ENCODE peak calls at places on chromosomes 13 and 19, in nine cellular contexts. One of them, this sample, is unnamed.

GRCh38 chr13:91375119-91375729 is 23.2 kb upstream of the GPC5 start:
- DNase-seq in lower lobe of right lung: no peak
- DNase-seq in left ventricle myocardium inferior: no peak
- DNase-seq in heart right ventricle: no peak
- DNase-seq in neuronal stem cell: no peak
- DNase-seq in thoracic aorta: no peak
- DNase-seq in pancreas: no peak
- DNase-seq in tibial nerve: no peak
- DNase-seq in heart left ventricle: no peak
- DNase-seq in this sample: no peak

GRCh38 chr19:48330012-48330681 is 4.8 kb downstream of the EMP3 start:
- DNase-seq in heart left ventricle: peak; percentile 85
- DNase-seq in thoracic aorta: no peak
- DNase-seq in neuronal stem cell: peak; percentile 79
- DNase-seq in lower lobe of right lung: peak; percentile 87
- DNase-seq in left ventricle myocardium inferior: peak; percentile 71
- DNase-seq in tibial nerve: peak; percentile 32
- DNase-seq in pancreas: peak; percentile 85
- DNase-seq in heart right ventricle: peak; percentile 74
- DNase-seq in this sample: peak; percentile 95

GRCh38 chr19:18379803-18380747 is 5.9 kb upstream of the GDF15 start:
- DNase-seq in left ventricle myocardium inferior: peak; percentile 86
- DNase-seq in tibial nerve: peak; percentile 96
- DNase-seq in heart right ventricle: peak; percentile 76
- DNase-seq in heart left ventricle: peak; percentile 85
- DNase-seq in neuronal stem cell: no peak
- DNase-seq in lower lobe of right lung: peak; percentile 83
- DNase-seq in thoracic aorta: peak; percentile 86
- DNase-seq in pancreas: peak; percentile 95
- DNase-seq in this sample: no peak

GRCh38 chr19:17975032-17975431 is 8.1 kb downstream of the KCNN1 start:
- DNase-seq in pancreas: no peak
- DNase-seq in lower lobe of right lung: no peak
- DNase-seq in neuronal stem cell: no peak
- DNase-seq in left ventricle myocardium inferior: no peak
- DNase-seq in thoracic aorta: no peak
- DNase-seq in heart right ventricle: no peak
- DNase-seq in tibial nerve: no peak
- DNase-seq in heart left ventricle: no peak
- DNase-seq in this sample: no peak

GRCh38 chr19:49271080-49271753 is 53.8 kb downstream of the SLC6A16 start:
- DNase-seq in tibial nerve: no peak
- DNase-seq in thoracic aorta: no peak
- DNase-seq in pancreas: no peak
- DNase-seq in neuronal stem cell: no peak
- DNase-seq in lower lobe of right lung: no peak
- DNase-seq in left ventricle myocardium inferior: no peak
- DNase-seq in heart right ventricle: no peak
- DNase-seq in heart left ventricle: no peak
- DNase-seq in this sample: no peak

GRCh38 chr13:113666951-113667701 is at the start of gene GRK1:
- DNase-seq in left ventricle myocardium inferior: peak; percentile 8
- DNase-seq in pancreas: peak; percentile 9
- DNase-seq in heart right ventricle: no peak
- DNase-seq in lower lobe of right lung: peak; percentile 36
- DNase-seq in thoracic aorta: no peak
- DNase-seq in neuronal stem cell: no peak
- DNase-seq in heart left ventricle: no peak
- DNase-seq in tibial nerve: no peak
- DNase-seq in this sample: no peak

GRCh38 chr13:40677064-40677463 is 10.6 kb upstream of the FOXO1 start:
- DNase-seq in thoracic aorta: no peak
- DNase-seq in heart left ventricle: no peak
- DNase-seq in lower lobe of right lung: no peak
- DNase-seq in heart right ventricle: no peak
- DNase-seq in pancreas: no peak
- DNase-seq in left ventricle myocardium inferior: no peak
- DNase-seq in neuronal stem cell: no peak
- DNase-seq in tibial nerve: no peak
- DNase-seq in this sample: no peak

GRCh38 chr13:28140433-28141125 is 2.2 kb downstream of the PAN3 start:
- DNase-seq in neuronal stem cell: no peak
- DNase-seq in lower lobe of right lung: no peak
- DNase-seq in left ventricle myocardium inferior: no peak
- DNase-seq in thoracic aorta: no peak
- DNase-seq in heart right ventricle: no peak
- DNase-seq in heart left ventricle: no peak
- DNase-seq in tibial nerve: no peak
- DNase-seq in pancreas: no peak
- DNase-seq in this sample: no peak

GRCh38 chr19:30226464-30227070 is 145.6 kb upstream of the ZNF536 start:
- DNase-seq in heart right ventricle: no peak
- DNase-seq in pancreas: no peak
- DNase-seq in heart left ventricle: no peak
- DNase-seq in left ventricle myocardium inferior: no peak
- DNase-seq in lower lobe of right lung: no peak
- DNase-seq in tibial nerve: no peak
- DNase-seq in thoracic aorta: no peak
- DNase-seq in neuronal stem cell: no peak
- DNase-seq in this sample: peak; percentile 49

GRCh38 chr19:30225615-30226463 is 146.3 kb upstream of the ZNF536 start:
- DNase-seq in neuronal stem cell: no peak
- DNase-seq in heart right ventricle: no peak
- DNase-seq in left ventricle myocardium inferior: no peak
- DNase-seq in thoracic aorta: no peak
- DNase-seq in lower lobe of right lung: no peak
- DNase-seq in tibial nerve: no peak
- DNase-seq in pancreas: no peak
- DNase-seq in heart left ventricle: no peak
- DNase-seq in this sample: peak; percentile 57

GRCh38 chr19:30223866-30224688 is 148.1 kb upstream of the ZNF536 start:
- DNase-seq in pancreas: no peak
- DNase-seq in left ventricle myocardium inferior: no peak
- DNase-seq in heart right ventricle: no peak
- DNase-seq in heart left ventricle: no peak
- DNase-seq in thoracic aorta: no peak
- DNase-seq in tibial nerve: no peak
- DNase-seq in lower lobe of right lung: no peak
- DNase-seq in neuronal stem cell: no peak
- DNase-seq in this sample: peak; percentile 91

GRCh38 chr19:30222993-30223865 is 149.0 kb upstream of the ZNF536 start:
- DNase-seq in lower lobe of right lung: no peak
- DNase-seq in tibial nerve: no peak
- DNase-seq in left ventricle myocardium inferior: no peak
- DNase-seq in pancreas: no peak
- DNase-seq in heart left ventricle: no peak
- DNase-seq in heart right ventricle: no peak
- DNase-seq in thoracic aorta: no peak
- DNase-seq in neuronal stem cell: no peak
- DNase-seq in this sample: no peak

DNA sequence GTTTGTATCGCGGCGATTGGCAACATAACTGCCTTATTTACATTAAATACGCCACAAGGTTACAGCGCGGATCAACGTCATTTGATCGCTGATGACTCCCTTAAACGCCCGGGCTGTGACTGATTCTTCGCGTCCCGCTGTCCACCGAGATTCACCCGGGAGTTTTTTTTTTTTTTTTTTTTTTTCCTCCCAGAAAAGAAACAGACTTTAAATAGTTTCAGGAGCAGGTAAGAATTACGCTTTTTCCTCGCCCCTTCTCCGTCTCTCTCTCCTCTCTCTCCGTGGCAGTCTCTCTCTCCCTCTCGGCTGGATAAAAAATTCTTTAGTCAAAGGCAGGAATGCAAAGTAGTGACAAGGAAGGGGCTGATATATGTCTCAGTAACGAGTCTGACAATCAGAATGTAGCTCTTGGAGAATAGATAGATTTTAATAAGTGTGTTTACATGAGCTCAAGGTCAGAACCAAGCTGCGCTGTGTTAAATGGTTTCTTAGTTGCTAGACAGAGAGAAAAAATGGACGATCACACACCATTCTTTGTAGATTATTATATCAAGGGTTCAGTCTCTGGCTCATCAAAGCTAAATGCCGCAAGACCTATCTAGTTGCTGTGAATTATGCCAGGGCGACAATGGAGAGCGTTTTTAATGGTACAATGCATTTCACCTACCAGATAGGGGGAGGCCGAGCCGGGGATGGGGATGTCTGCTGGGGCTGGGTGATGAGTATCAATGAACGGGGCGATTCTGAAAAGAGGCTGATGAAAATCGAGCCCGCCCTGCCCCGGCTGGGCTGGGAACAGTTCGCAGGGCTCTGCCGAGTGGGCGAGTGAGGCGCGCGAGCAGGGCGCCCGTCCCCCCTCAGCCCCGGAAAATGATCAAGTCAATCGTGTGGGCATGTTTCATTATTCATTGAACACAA is 147.2 kb upstream of the ZNF536 start:
- DNase-seq in heart left ventricle: no peak
- DNase-seq in neuronal stem cell: no peak
- DNase-seq in lower lobe of right lung: no peak
- DNase-seq in thoracic aorta: no peak
- DNase-seq in heart right ventricle: no peak
- DNase-seq in pancreas: no peak
- DNase-seq in left ventricle myocardium inferior: no peak
- DNase-seq in tibial nerve: no peak
- DNase-seq in this sample: peak; percentile 68
- H3K4me3 ChIP-seq in heart left ventricle: peak overlapping the region; percentile 60
- H3K4me3 ChIP-seq in neuronal stem cell: peak overlapping the region; percentile 74
- H3K4me3 ChIP-seq in lower lobe of right lung: peak overlapping the region; percentile 54
- H3K4me3 ChIP-seq in thoracic aorta: peak overlapping the region; percentile 79
- H3K4me3 ChIP-seq in heart right ventricle: peak overlapping the region; percentile 58
- H3K4me3 ChIP-seq in pancreas: no peak overlapping the region
- H3K4me3 ChIP-seq in left ventricle myocardium inferior: peak overlapping the region; percentile 71
- H3K4me3 ChIP-seq in tibial nerve: peak overlapping the region; percentile 69
- H3K4me3 ChIP-seq in this sample: peak overlapping the region; percentile 58

GRCh38 chr19:29303707-29304090 is 90.7 kb upstream of the UQCRFS1 start:
- DNase-seq in heart left ventricle: no peak
- DNase-seq in lower lobe of right lung: no peak
- DNase-seq in tibial nerve: no peak
- DNase-seq in pancreas: no peak
- DNase-seq in heart right ventricle: no peak
- DNase-seq in thoracic aorta: no peak
- DNase-seq in left ventricle myocardium inferior: no peak
- DNase-seq in neuronal stem cell: no peak
- DNase-seq in this sample: no peak

GRCh38 chr19:29303035-29303706 is 90.2 kb upstream of the UQCRFS1 start:
- DNase-seq in tibial nerve: no peak
- DNase-seq in thoracic aorta: no peak
- DNase-seq in left ventricle myocardium inferior: no peak
- DNase-seq in heart left ventricle: no peak
- DNase-seq in neuronal stem cell: no peak
- DNase-seq in heart right ventricle: no peak
- DNase-seq in pancreas: no peak
- DNase-seq in lower lobe of right lung: no peak
- DNase-seq in this sample: no peak

GRCh38 chr19:29299416-29300380 is 86.7 kb upstream of the UQCRFS1 start:
- DNase-seq in pancreas: no peak
- DNase-seq in thoracic aorta: no peak
- DNase-seq in tibial nerve: no peak
- DNase-seq in lower lobe of right lung: no peak
- DNase-seq in heart left ventricle: no peak
- DNase-seq in neuronal stem cell: no peak
- DNase-seq in heart right ventricle: no peak
- DNase-seq in left ventricle myocardium inferior: no peak
- DNase-seq in this sample: no peak

GRCh38 chr19:29305268-29305667 is 92.3 kb upstream of the UQCRFS1 start:
- DNase-seq in heart left ventricle: no peak
- DNase-seq in neuronal stem cell: no peak
- DNase-seq in pancreas: no peak
- DNase-seq in left ventricle myocardium inferior: no peak
- DNase-seq in lower lobe of right lung: no peak
- DNase-seq in heart right ventricle: no peak
- DNase-seq in thoracic aorta: no peak
- DNase-seq in tibial nerve: no peak
- DNase-seq in this sample: no peak

GRCh38 chr19:29302002-29302928 is 89.3 kb upstream of the UQCRFS1 start:
- DNase-seq in thoracic aorta: no peak
- DNase-seq in tibial nerve: no peak
- DNase-seq in heart left ventricle: no peak
- DNase-seq in lower lobe of right lung: no peak
- DNase-seq in left ventricle myocardium inferior: no peak
- DNase-seq in heart right ventricle: no peak
- DNase-seq in pancreas: no peak
- DNase-seq in neuronal stem cell: no peak
- DNase-seq in this sample: no peak
- H3K4me1 ChIP-seq in thoracic aorta: no peaks in the 10 kb centered on the region
- H3K4me1 ChIP-seq in tibial nerve: no peaks in the 10 kb centered on the region
- H3K4me1 ChIP-seq in heart left ventricle: no peaks in the 10 kb centered on the region
- H3K4me1 ChIP-seq in lower lobe of right lung: no peaks in the 10 kb centered on the region
- H3K4me1 ChIP-seq in left ventricle myocardium inferior: no peaks in the 10 kb centered on the region
- H3K4me1 ChIP-seq in heart right ventricle: no peaks in the 10 kb centered on the region
- H3K4me1 ChIP-seq in pancreas: no peaks in the 10 kb centered on the region
- H3K4me1 ChIP-seq in neuronal stem cell: no peaks in the 10 kb centered on the region
- H3K4me1 ChIP-seq in this sample: no peaks in the 10 kb centered on the region

GRCh38 chr19:38482496-38482895 is 49.0 kb downstream of the RYR1 start:
- DNase-seq in left ventricle myocardium inferior: no peak
- DNase-seq in pancreas: no peak
- DNase-seq in tibial nerve: no peak
- DNase-seq in thoracic aorta: no peak
- DNase-seq in heart right ventricle: no peak
- DNase-seq in lower lobe of right lung: no peak
- DNase-seq in heart left ventricle: no peak
- DNase-seq in neuronal stem cell: no peak
- DNase-seq in this sample: no peak

GRCh38 chr19:38473201-38473600 is 39.7 kb downstream of the RYR1 start:
- DNase-seq in thoracic aorta: no peak
- DNase-seq in heart left ventricle: no peak
- DNase-seq in tibial nerve: no peak
- DNase-seq in left ventricle myocardium inferior: no peak
- DNase-seq in lower lobe of right lung: no peak
- DNase-seq in pancreas: no peak
- DNase-seq in neuronal stem cell: no peak
- DNase-seq in heart right ventricle: no peak
- DNase-seq in this sample: no peak

GRCh38 chr19:38475176-38475575 is 41.7 kb downstream of the RYR1 start:
- DNase-seq in thoracic aorta: no peak
- DNase-seq in pancreas: no peak
- DNase-seq in neuronal stem cell: no peak
- DNase-seq in tibial nerve: no peak
- DNase-seq in heart left ventricle: no peak
- DNase-seq in lower lobe of right lung: no peak
- DNase-seq in left ventricle myocardium inferior: no peak
- DNase-seq in heart right ventricle: no peak
- DNase-seq in this sample: no peak

GRCh38 chr19:38483016-38483630 is 49.6 kb downstream of the RYR1 start:
- DNase-seq in pancreas: no peak
- DNase-seq in tibial nerve: no peak
- DNase-seq in neuronal stem cell: no peak
- DNase-seq in heart left ventricle: no peak
- DNase-seq in thoracic aorta: no peak
- DNase-seq in heart right ventricle: no peak
- DNase-seq in lower lobe of right lung: no peak
- DNase-seq in left ventricle myocardium inferior: no peak
- DNase-seq in this sample: no peak

GRCh38 chr19:38478273-38478971 is 44.9 kb downstream of the RYR1 start:
- DNase-seq in neuronal stem cell: no peak
- DNase-seq in heart right ventricle: no peak
- DNase-seq in tibial nerve: no peak
- DNase-seq in lower lobe of right lung: no peak
- DNase-seq in thoracic aorta: no peak
- DNase-seq in pancreas: no peak
- DNase-seq in left ventricle myocardium inferior: no peak
- DNase-seq in heart left ventricle: no peak
- DNase-seq in this sample: peak; percentile 72
- H3K9me3 ChIP-seq in neuronal stem cell: no peaks in the 10 kb centered on the region
- H3K9me3 ChIP-seq in heart right ventricle: no peaks in the 10 kb centered on the region
- H3K9me3 ChIP-seq in tibial nerve: no peaks in the 10 kb centered on the region
- H3K9me3 ChIP-seq in lower lobe of right lung: no peaks in the 10 kb centered on the region
- H3K9me3 ChIP-seq in thoracic aorta: no peaks in the 10 kb centered on the region
- H3K9me3 ChIP-seq in pancreas: no peaks in the 10 kb centered on the region
- H3K9me3 ChIP-seq in left ventricle myocardium inferior: no peaks in the 10 kb centered on the region
- H3K9me3 ChIP-seq in heart left ventricle: no peaks in the 10 kb centered on the region
- H3K9me3 ChIP-seq in this sample: no peaks in the 10 kb centered on the region

GRCh38 chr13:48491423-48492122 is 41.3 kb downstream of the RCBTB2 start:
- DNase-seq in heart right ventricle: no peak
- DNase-seq in heart left ventricle: no peak
- DNase-seq in thoracic aorta: no peak
- DNase-seq in neuronal stem cell: no peak
- DNase-seq in tibial nerve: no peak
- DNase-seq in left ventricle myocardium inferior: no peak
- DNase-seq in lower lobe of right lung: no peak
- DNase-seq in pancreas: no peak
- DNase-seq in this sample: no peak

GRCh38 chr13:48493076-48493765 is 39.7 kb downstream of the RCBTB2 start:
- DNase-seq in neuronal stem cell: no peak
- DNase-seq in pancreas: no peak
- DNase-seq in heart right ventricle: no peak
- DNase-seq in tibial nerve: no peak
- DNase-seq in thoracic aorta: no peak
- DNase-seq in heart left ventricle: no peak
- DNase-seq in lower lobe of right lung: no peak
- DNase-seq in left ventricle myocardium inferior: no peak
- DNase-seq in this sample: no peak

GRCh38 chr13:48490241-48490640 is 42.6 kb downstream of the RCBTB2 start:
- DNase-seq in pancreas: no peak
- DNase-seq in lower lobe of right lung: no peak
- DNase-seq in heart left ventricle: no peak
- DNase-seq in neuronal stem cell: no peak
- DNase-seq in tibial nerve: no peak
- DNase-seq in left ventricle myocardium inferior: no peak
- DNase-seq in heart right ventricle: no peak
- DNase-seq in thoracic aorta: no peak
- DNase-seq in this sample: no peak

GRCh38 chr13:48493851-48494250 is 39.0 kb downstream of the RCBTB2 start:
- DNase-seq in thoracic aorta: no peak
- DNase-seq in heart right ventricle: no peak
- DNase-seq in tibial nerve: no peak
- DNase-seq in heart left ventricle: no peak
- DNase-seq in lower lobe of right lung: no peak
- DNase-seq in pancreas: no peak
- DNase-seq in neuronal stem cell: no peak
- DNase-seq in left ventricle myocardium inferior: no peak
- DNase-seq in this sample: no peak

GRCh38 chr13:48492123-48493075 is 40.5 kb downstream of the RCBTB2 start:
- DNase-seq in heart right ventricle: peak; percentile 79
- DNase-seq in heart left ventricle: peak; percentile 90
- DNase-seq in lower lobe of right lung: peak; percentile 79
- DNase-seq in pancreas: no peak
- DNase-seq in left ventricle myocardium inferior: peak; percentile 82
- DNase-seq in neuronal stem cell: no peak
- DNase-seq in thoracic aorta: no peak
- DNase-seq in tibial nerve: peak; percentile 63
- DNase-seq in this sample: no peak
- H3K4me3 ChIP-seq in heart right ventricle: peak overlapping the region; percentile 40
- H3K4me3 ChIP-seq in heart left ventricle: peak overlapping the region; percentile 38
- H3K4me3 ChIP-seq in lower lobe of right lung: peak overlapping the region; percentile 32
- H3K4me3 ChIP-seq in pancreas: no peak overlapping the region
- H3K4me3 ChIP-seq in left ventricle myocardium inferior: peak overlapping the region; percentile 51
- H3K4me3 ChIP-seq in neuronal stem cell: no peak overlapping the region
- H3K4me3 ChIP-seq in thoracic aorta: peak overlapping the region; percentile 12
- H3K4me3 ChIP-seq in tibial nerve: peak overlapping the region; percentile 34
- H3K4me3 ChIP-seq in this sample: no peak overlapping the region

This sample was measured in HAP-1.